ENCODE peak calls at places on chromosomes 5 and 9, in five cellular contexts. J is cardiac muscle cell, O is astrocyte of the cerebellum, T is epithelial cell of esophagus, C is left ventricle myocardium inferior. E is an unnamed sample.
A peak's percentile ranks its signal among the peaks of the same experiment; 100 is the strongest.

GRCh38 chr9:14165376-14166035 is 148.4 kb downstream of the NFIB start:
- DNase-seq in C (no peak), J (no peak), O (no peak), T (peak; percentile 46), E (no peak)

GRCh38 chr9:27184556-27185351 is 75.7 kb downstream of the TEK start:
- DNase-seq in O (peak; percentile 82), C (no peak), T (peak; percentile 90), J (no peak), E (no peak)

GRCh38 chr9:5626727-5627634 is 1.9 kb upstream of the RIC1 start:
- DNase-seq in T (peak; percentile 74), C (peak; percentile 32), O (peak; percentile 60), J (peak; percentile 42), E (no peak)

GRCh38 chr5:142014911-142015584 is 2.2 kb upstream of the GNPDA1 start:
- DNase-seq in O (no peak), T (peak; percentile 90), C (no peak), J (peak; percentile 58), E (no peak)

GRCh38 chr9:23638837-23639426 is 187.1 kb downstream of the ELAVL2 start:
- DNase-seq in T (peak; percentile 81), O (no peak), C (no peak), J (no peak), E (no peak)

GRCh38 chr5:5494489-5495402 is 72.3 kb downstream of the ICE1 start:
- DNase-seq in C (peak; percentile 72), J (peak; percentile 82), T (peak; percentile 70), O (no peak), E (peak; percentile 60)

GRCh38 chr5:31581498-31582099 is 49.5 kb downstream of the C5orf22 start:
- DNase-seq in O (peak; percentile 42), C (no peak), T (peak; percentile 53), J (peak; percentile 58), E (no peak)

GRCh38 chr9:18684608-18685317 is 210.8 kb downstream of the ADAMTSL1 start:
- DNase-seq in O (no peak), T (no peak), C (no peak), J (no peak), E (no peak)

GRCh38 chr5:156359452-156359851 is 32.5 kb downstream of the SGCD start:
- DNase-seq in T (no peak), O (no peak), C (no peak), J (no peak), E (no peak)

GRCh38 chr5:146720132-146720531 is 158.4 kb downstream of the PPP2R2B start:
- DNase-seq in O (no peak), T (no peak), J (no peak), C (no peak), E (no peak)

GRCh38 chr5:26847041-26847736 is 191.2 kb downstream of the CDH9 start:
- DNase-seq in O (no peak), J (no peak), C (no peak), T (no peak), E (no peak)

GRCh38 chr9:136107953-136108647 is 10.6 kb downstream of the TMEM250 start:
- DNase-seq in O (no peak), C (no peak), J (no peak), T (peak; percentile 97), E (no peak)

GRCh38 chr9:105373723-105374122 is 74.1 kb upstream of the FSD1L start:
- DNase-seq in O (no peak), J (no peak), T (no peak), C (no peak), E (no peak)

GRCh38 chr9:89802809-89803355 is 198.1 kb downstream of the GADD45G start:
- DNase-seq in T (peak; percentile 10), J (no peak), O (no peak), C (peak; percentile 84), E (no peak)

DNA sequence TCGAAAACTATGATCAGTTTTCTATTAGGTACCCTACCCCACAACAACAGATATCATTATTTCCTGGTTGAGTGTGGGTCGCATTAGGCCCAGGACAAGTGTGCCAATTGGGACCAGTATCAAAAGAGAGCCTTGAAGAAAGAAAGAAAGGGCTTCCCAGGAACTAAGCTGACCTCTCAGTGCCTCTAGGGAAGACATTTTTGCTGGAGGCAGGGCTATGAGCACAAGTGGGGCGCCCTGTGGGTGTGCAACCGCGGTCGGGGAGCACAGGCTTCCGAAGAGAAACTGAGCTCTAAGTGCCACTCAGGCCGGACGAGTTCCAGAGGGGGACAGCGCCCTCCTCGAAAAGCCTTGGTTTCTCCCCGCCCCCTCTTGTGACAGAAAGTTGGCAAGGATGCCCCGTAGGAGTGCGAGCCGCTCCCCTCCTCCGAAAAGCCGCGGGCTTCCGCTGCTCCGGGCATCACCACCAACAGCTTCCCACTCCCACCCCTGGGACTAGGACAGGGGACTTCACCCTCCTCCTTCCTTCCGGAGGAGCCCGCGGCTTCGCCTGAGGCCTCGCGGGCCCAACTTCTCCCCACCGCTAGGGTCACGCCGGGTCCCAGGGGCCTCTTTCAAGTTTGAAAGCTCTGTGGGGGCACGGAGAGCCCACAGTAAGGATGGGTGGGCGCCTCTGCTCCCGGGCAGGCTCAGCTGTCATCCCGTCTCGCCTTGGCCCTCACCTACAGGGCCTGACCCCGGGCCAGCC is 2.0 kb downstream of the NR2F1-AS1 start:
- DNase-seq in T (no peak), C (no peak), J (no peak), O (no peak), E (no peak)
- TF ChIP-seq CTCF in T (no peak), C (no peak), J (no peak), O (peak; percentile 3), E (no peak)

DNA sequence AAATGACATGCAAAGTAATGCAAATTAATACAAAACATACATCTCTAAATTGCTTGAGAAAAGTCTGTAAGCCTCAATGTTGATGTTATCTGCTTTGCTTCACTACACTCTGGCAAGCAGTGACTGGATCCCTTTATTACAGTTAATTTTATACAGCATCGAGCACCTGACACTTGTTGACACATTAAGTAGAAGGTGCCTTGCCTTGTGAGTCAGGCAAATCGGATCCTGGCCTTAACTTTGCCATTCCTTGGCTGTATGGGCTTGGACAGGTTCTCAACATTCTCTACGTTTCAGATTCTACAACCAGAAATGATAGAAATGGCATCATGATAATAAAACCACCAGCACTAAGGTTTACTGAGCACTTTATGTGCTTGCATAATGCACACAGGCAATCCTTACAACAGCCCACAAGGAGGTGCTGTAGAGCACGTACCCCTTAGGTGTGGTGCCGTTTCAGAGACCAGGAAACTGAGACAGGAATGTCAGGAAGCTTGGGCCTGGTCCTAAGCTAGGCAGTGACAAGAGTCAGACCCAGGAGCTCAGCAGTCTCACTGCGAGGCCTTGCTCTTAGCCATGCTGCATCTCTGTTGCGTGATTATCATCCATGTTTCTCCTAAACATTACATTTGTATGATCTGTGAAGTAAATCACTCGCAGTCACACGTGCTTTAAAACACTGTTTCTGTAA is 2.6 kb downstream of the GCNT4 start:
- DNase-seq in J (peak; percentile 55), C (peak; percentile 28), T (peak; percentile 86), O (no peak), E (peak; percentile 62)
- TF ChIP-seq CTCF in J (peak; percentile 87), C (peak; percentile 78), T (peak; percentile 95), O (peak; percentile 77), E (peak; percentile 70)

GRCh38 chr9:70228098-70228497 is 30.7 kb upstream of the SMC5 start:
- DNase-seq in T (no peak), C (no peak), O (no peak), J (no peak), E (no peak)

GRCh38 chr9:70232476-70232875 is 26.3 kb upstream of the SMC5 start:
- DNase-seq in C (no peak), O (no peak), T (no peak), J (no peak), E (no peak)

GRCh38 chr9:70229026-70229425 is 29.8 kb upstream of the SMC5 start:
- DNase-seq in J (peak; percentile 17), T (no peak), O (no peak), C (no peak), E (no peak)

DNA sequence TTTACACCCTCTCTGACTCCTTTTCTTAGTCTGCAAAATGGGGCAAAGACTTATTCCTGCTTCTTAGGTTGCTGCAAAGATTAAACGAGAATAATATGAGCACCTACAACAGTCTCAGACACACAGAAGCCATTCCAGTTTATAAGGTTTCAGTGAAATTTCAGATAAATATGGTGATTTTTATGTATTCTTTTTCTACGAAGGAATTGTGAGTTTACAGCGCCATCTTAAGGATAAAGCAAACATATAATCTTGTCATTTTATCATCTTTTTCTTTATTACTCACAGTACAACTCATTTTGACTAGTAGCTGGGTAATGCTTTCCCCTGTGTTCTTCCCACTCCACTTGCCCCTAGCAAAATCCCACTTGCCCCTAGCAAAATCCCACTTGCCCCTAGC is 29.2 kb upstream of the SMC5 start:
- DNase-seq in O (peak; percentile 11), C (no peak), T (peak; percentile 54), J (no peak), E (no peak)
- TF ChIP-seq CTCF in O (no peak), C (peak; percentile 40), T (peak; percentile 38), J (peak; percentile 36), E (peak; percentile 50)

DNA sequence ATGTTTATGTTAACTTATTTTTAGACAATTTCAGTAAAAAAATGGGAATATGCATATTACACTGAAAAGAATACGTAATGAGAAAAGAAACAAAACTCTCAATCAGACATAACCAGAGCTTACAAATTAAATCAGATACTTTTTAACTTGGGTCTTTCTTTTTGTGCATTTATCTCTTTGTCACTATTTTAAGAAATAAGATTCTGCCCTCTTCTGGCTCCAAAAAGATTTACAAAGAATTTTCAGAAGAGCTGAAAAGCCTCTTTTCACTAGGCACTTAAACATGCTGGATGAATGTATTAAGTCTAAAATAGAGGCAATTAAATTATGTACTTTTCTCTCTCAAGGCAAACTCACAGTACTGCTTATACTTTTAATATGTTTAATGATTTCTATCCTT is 55.5 kb downstream of the CEP120 start:
- DNase-seq in J (peak; percentile 31), C (no peak), O (no peak), T (peak; percentile 8), E (no peak)
- TF ChIP-seq CTCF in J (peak; percentile 25), C (peak; percentile 40), O (no peak), T (peak; percentile 17), E (peak; percentile 38)

GRCh38 chr5:176596689-176597416 is 13.1 kb downstream of the GPRIN1 start:
- DNase-seq in O (no peak), T (peak; percentile 58), C (peak; percentile 22), J (peak; percentile 52), E (peak; percentile 61)
- TF ChIP-seq CTCF in O (no peak), T (no peak), C (peak; percentile 45), J (peak; percentile 21), E (no peak)

E was measured in endothelial cell.